ENCODE peak calls at places on chromosomes 2 and 18, in five cellular contexts. One of them, this sample, is unnamed.
A peak's percentile ranks its signal among the peaks of the same experiment; 100 is the strongest.

GRCh38 chr2:29314816-29315571 is 199.8 kb downstream of the CLIP4 start:
- DNase-seq in sigmoid colon: no peak
- DNase-seq in esophagus muscularis mucosa: no peak
- DNase-seq in upper lobe of left lung: peak; percentile 33
- DNase-seq in breast epithelium: no peak
- DNase-seq in this sample: no peak

GRCh38 chr2:229416116-229416694 is 145.1 kb upstream of the PID1 start:
- DNase-seq in breast epithelium: no peak
- DNase-seq in sigmoid colon: peak; percentile 94
- DNase-seq in upper lobe of left lung: peak; percentile 59
- DNase-seq in esophagus muscularis mucosa: peak; percentile 95
- DNase-seq in this sample: peak; percentile 55

GRCh38 chr2:10343658-10344057 is 41.0 kb downstream of the HPCAL1 start:
- DNase-seq in esophagus muscularis mucosa: no peak
- DNase-seq in breast epithelium: no peak
- DNase-seq in sigmoid colon: no peak
- DNase-seq in upper lobe of left lung: no peak
- DNase-seq in this sample: no peak

GRCh38 chr2:162244559-162245031 is 1.4 kb upstream of the FAP start:
- DNase-seq in sigmoid colon: peak; percentile 78
- DNase-seq in esophagus muscularis mucosa: no peak
- DNase-seq in breast epithelium: no peak
- DNase-seq in upper lobe of left lung: peak; percentile 76
- DNase-seq in this sample: no peak

GRCh38 chr2:11509657-11510360 is 24.0 kb upstream of the GREB1 start:
- DNase-seq in upper lobe of left lung: no peak
- DNase-seq in breast epithelium: no peak
- DNase-seq in sigmoid colon: no peak
- DNase-seq in esophagus muscularis mucosa: no peak
- DNase-seq in this sample: no peak

GRCh38 chr2:166895243-166895642 is 7.0 kb downstream of the XIRP2 start:
- DNase-seq in upper lobe of left lung: no peak
- DNase-seq in breast epithelium: no peak
- DNase-seq in esophagus muscularis mucosa: no peak
- DNase-seq in sigmoid colon: no peak
- DNase-seq in this sample: no peak

GRCh38 chr2:16950436-16950835 is 284.8 kb upstream of the CYRIA start:
- DNase-seq in breast epithelium: no peak
- DNase-seq in esophagus muscularis mucosa: no peak
- DNase-seq in sigmoid colon: no peak
- DNase-seq in upper lobe of left lung: no peak
- DNase-seq in this sample: no peak

GRCh38 chr18:79850731-79851130 is 53.0 kb downstream of the KCNG2 start:
- DNase-seq in upper lobe of left lung: no peak
- DNase-seq in sigmoid colon: no peak
- DNase-seq in breast epithelium: no peak
- DNase-seq in esophagus muscularis mucosa: peak; percentile 53
- DNase-seq in this sample: no peak

GRCh38 chr18:51211552-51211951 is 14.1 kb upstream of the MEX3C start:
- DNase-seq in sigmoid colon: no peak
- DNase-seq in breast epithelium: no peak
- DNase-seq in esophagus muscularis mucosa: no peak
- DNase-seq in upper lobe of left lung: peak; percentile 56
- DNase-seq in this sample: peak; percentile 98

GRCh38 chr2:208531361-208531760 is 124.8 kb downstream of the PTH2R start:
- DNase-seq in esophagus muscularis mucosa: no peak
- DNase-seq in upper lobe of left lung: no peak
- DNase-seq in sigmoid colon: no peak
- DNase-seq in breast epithelium: no peak
- DNase-seq in this sample: no peak

GRCh38 chr18:79399275-79400081 is 3.7 kb downstream of the NFATC1 start:
- DNase-seq in esophagus muscularis mucosa: no peak
- DNase-seq in upper lobe of left lung: no peak
- DNase-seq in breast epithelium: no peak
- DNase-seq in sigmoid colon: peak; percentile 69
- DNase-seq in this sample: no peak

GRCh38 chr2:136389809-136390208 is 271.9 kb upstream of the CXCR4 start:
- DNase-seq in esophagus muscularis mucosa: no peak
- DNase-seq in sigmoid colon: no peak
- DNase-seq in upper lobe of left lung: no peak
- DNase-seq in breast epithelium: no peak
- DNase-seq in this sample: no peak

GRCh38 chr2:238120463-238121298 is 17.8 kb upstream of the KLHL30 start:
- DNase-seq in upper lobe of left lung: no peak
- DNase-seq in sigmoid colon: no peak
- DNase-seq in esophagus muscularis mucosa: no peak
- DNase-seq in breast epithelium: no peak
- DNase-seq in this sample: no peak

GRCh38 chr18:25176516-25177042 is 175.4 kb downstream of the ZNF521 start:
- DNase-seq in sigmoid colon: no peak
- DNase-seq in breast epithelium: no peak
- DNase-seq in esophagus muscularis mucosa: no peak
- DNase-seq in upper lobe of left lung: no peak
- DNase-seq in this sample: no peak

GRCh38 chr2:99609851-99610381 is 120.1 kb upstream of the REV1 start:
- DNase-seq in upper lobe of left lung: no peak
- DNase-seq in esophagus muscularis mucosa: no peak
- DNase-seq in breast epithelium: no peak
- DNase-seq in sigmoid colon: no peak
- DNase-seq in this sample: no peak

GRCh38 chr2:130391872-130392670 is 36.2 kb downstream of the PTPN18 start:
- DNase-seq in upper lobe of left lung: no peak
- DNase-seq in sigmoid colon: peak; percentile 64
- DNase-seq in breast epithelium: no peak
- DNase-seq in esophagus muscularis mucosa: peak; percentile 89
- DNase-seq in this sample: no peak

GRCh38 chr18:59549797-59550516 is 147.3 kb downstream of the CCBE1 start:
- DNase-seq in upper lobe of left lung: no peak
- DNase-seq in esophagus muscularis mucosa: no peak
- DNase-seq in sigmoid colon: no peak
- DNase-seq in breast epithelium: peak; percentile 80
- DNase-seq in this sample: no peak

GRCh38 chr2:103401621-103402020 is 639.8 kb downstream of the TMEM182 start:
- DNase-seq in esophagus muscularis mucosa: no peak
- DNase-seq in sigmoid colon: no peak
- DNase-seq in upper lobe of left lung: no peak
- DNase-seq in breast epithelium: no peak
- DNase-seq in this sample: no peak

GRCh38 chr2:173607601-173608311 is 253.1 kb downstream of the CDCA7 start:
- DNase-seq in sigmoid colon: no peak
- DNase-seq in breast epithelium: no peak
- DNase-seq in upper lobe of left lung: no peak
- DNase-seq in esophagus muscularis mucosa: no peak
- DNase-seq in this sample: peak; percentile 33

GRCh38 chr18:76405761-76406356 is 89.2 kb downstream of the ZNF516 start:
- DNase-seq in breast epithelium: no peak
- DNase-seq in upper lobe of left lung: no peak
- DNase-seq in esophagus muscularis mucosa: no peak
- DNase-seq in sigmoid colon: peak; percentile 79
- DNase-seq in this sample: peak; percentile 54

GRCh38 chr2:37780097-37780676 is 108.7 kb upstream of the CDC42EP3 start:
- DNase-seq in esophagus muscularis mucosa: peak; percentile 82
- DNase-seq in upper lobe of left lung: no peak
- DNase-seq in breast epithelium: no peak
- DNase-seq in sigmoid colon: no peak
- DNase-seq in this sample: no peak

GRCh38 chr2:31586230-31586629 is 5.5 kb upstream of the SRD5A2 start:
- DNase-seq in esophagus muscularis mucosa: no peak
- DNase-seq in sigmoid colon: no peak
- DNase-seq in upper lobe of left lung: no peak
- DNase-seq in breast epithelium: no peak
- DNase-seq in this sample: no peak

GRCh38 chr18:34023471-34023870 is 201.2 kb downstream of the NOL4 start:
- DNase-seq in sigmoid colon: no peak
- DNase-seq in esophagus muscularis mucosa: no peak
- DNase-seq in upper lobe of left lung: no peak
- DNase-seq in breast epithelium: no peak
- DNase-seq in this sample: no peak

GRCh38 chr2:237700583-237701032 is 73.2 kb downstream of the LRRFIP1 start:
- DNase-seq in sigmoid colon: peak; percentile 92
- DNase-seq in breast epithelium: no peak
- DNase-seq in upper lobe of left lung: peak; percentile 75
- DNase-seq in esophagus muscularis mucosa: no peak
- DNase-seq in this sample: peak; percentile 72

GRCh38 chr18:9998330-9998729 is 84.5 kb downstream of the VAPA start:
- DNase-seq in breast epithelium: no peak
- DNase-seq in upper lobe of left lung: no peak
- DNase-seq in sigmoid colon: no peak
- DNase-seq in esophagus muscularis mucosa: no peak
- DNase-seq in this sample: no peak

GRCh38 chr2:103161456-103162289 is 399.8 kb downstream of the TMEM182 start:
- DNase-seq in upper lobe of left lung: no peak
- DNase-seq in breast epithelium: no peak
- DNase-seq in esophagus muscularis mucosa: peak; percentile 60
- DNase-seq in sigmoid colon: no peak
- DNase-seq in this sample: peak; percentile 1

GRCh38 chr18:53952700-53953099 is 271.8 kb downstream of the MBD2 start:
- DNase-seq in sigmoid colon: no peak
- DNase-seq in breast epithelium: no peak
- DNase-seq in esophagus muscularis mucosa: no peak
- DNase-seq in upper lobe of left lung: no peak
- DNase-seq in this sample: no peak

GRCh38 chr2:168338292-168338691 is 90.9 kb upstream of the STK39 start:
- DNase-seq in esophagus muscularis mucosa: peak; percentile 42
- DNase-seq in breast epithelium: no peak
- DNase-seq in sigmoid colon: no peak
- DNase-seq in upper lobe of left lung: no peak
- DNase-seq in this sample: no peak

GRCh38 chr18:26568513-26568912 is 20.2 kb upstream of the KCTD1 start:
- DNase-seq in esophagus muscularis mucosa: no peak
- DNase-seq in upper lobe of left lung: no peak
- DNase-seq in sigmoid colon: no peak
- DNase-seq in breast epithelium: no peak
- DNase-seq in this sample: no peak

DNA sequence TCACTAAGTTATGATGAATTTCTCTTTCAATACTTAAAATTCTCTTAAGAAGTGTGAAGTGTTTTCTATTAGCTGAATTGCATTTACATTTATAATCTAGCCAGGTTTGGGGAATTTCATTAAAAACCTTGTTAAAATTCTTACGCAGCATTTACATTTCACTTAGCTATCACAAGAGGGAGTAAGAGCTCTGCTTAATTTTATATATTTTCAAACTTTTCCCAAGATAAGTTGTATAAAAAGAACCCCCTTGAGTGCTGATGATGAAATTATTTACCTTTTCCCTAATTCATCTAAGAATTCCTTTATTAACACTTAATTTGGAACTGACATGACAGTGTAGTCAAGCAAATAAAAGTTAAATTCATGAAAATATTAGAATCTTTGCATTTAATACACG is 54.2 kb upstream of the ZSWIM2 start:
- DNase-seq in breast epithelium: no peak
- DNase-seq in upper lobe of left lung: no peak
- DNase-seq in sigmoid colon: no peak
- DNase-seq in esophagus muscularis mucosa: no peak
- DNase-seq in this sample: no peak
- TF ChIP-seq CTCF in breast epithelium: peak; percentile 26
- TF ChIP-seq CTCF in upper lobe of left lung: peak; percentile 20
- TF ChIP-seq CTCF in sigmoid colon: no peak
- TF ChIP-seq CTCF in esophagus muscularis mucosa: peak; percentile 39
- TF ChIP-seq CTCF in this sample: peak; percentile 4

DNA sequence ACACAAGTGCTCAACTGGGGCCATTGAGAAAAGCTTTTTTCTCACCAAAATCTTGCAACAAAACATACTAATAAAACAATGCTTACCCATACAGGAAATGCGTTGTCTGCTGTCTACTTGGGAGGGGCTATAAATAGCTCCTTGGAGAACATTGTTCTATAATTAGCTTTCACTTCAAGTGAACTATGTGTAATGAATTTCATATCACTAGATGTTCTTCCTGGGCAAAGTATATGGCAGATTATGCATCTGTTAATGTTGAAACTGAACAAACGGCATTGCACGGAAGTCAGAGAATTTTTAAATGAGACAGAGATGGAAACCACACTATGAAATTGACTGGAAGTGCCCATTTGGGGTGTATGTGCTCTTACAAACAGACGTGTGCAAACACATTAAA is 6.4 kb upstream of the NPAS2 start:
- DNase-seq in esophagus muscularis mucosa: no peak
- DNase-seq in breast epithelium: no peak
- DNase-seq in upper lobe of left lung: no peak
- DNase-seq in sigmoid colon: no peak
- DNase-seq in this sample: no peak
- TF ChIP-seq POLR2AphosphoS5 in esophagus muscularis mucosa: peak; percentile 27
- TF ChIP-seq POLR2AphosphoS5 in breast epithelium: no peak
- TF ChIP-seq POLR2AphosphoS5 in upper lobe of left lung: no peak
- TF ChIP-seq POLR2AphosphoS5 in sigmoid colon: peak; percentile 15
- TF ChIP-seq POLR2AphosphoS5 in this sample: no peak

GRCh38 chr2:69436594-69436936 is 670 bp downstream of the NFU1 start:
- DNase-seq in esophagus muscularis mucosa: no peak
- DNase-seq in upper lobe of left lung: no peak
- DNase-seq in sigmoid colon: no peak
- DNase-seq in breast epithelium: no peak
- DNase-seq in this sample: no peak
- TF ChIP-seq CTCF in esophagus muscularis mucosa: no peak
- TF ChIP-seq CTCF in upper lobe of left lung: no peak
- TF ChIP-seq CTCF in sigmoid colon: no peak
- TF ChIP-seq CTCF in breast epithelium: no peak
- TF ChIP-seq CTCF in this sample: no peak

DNA sequence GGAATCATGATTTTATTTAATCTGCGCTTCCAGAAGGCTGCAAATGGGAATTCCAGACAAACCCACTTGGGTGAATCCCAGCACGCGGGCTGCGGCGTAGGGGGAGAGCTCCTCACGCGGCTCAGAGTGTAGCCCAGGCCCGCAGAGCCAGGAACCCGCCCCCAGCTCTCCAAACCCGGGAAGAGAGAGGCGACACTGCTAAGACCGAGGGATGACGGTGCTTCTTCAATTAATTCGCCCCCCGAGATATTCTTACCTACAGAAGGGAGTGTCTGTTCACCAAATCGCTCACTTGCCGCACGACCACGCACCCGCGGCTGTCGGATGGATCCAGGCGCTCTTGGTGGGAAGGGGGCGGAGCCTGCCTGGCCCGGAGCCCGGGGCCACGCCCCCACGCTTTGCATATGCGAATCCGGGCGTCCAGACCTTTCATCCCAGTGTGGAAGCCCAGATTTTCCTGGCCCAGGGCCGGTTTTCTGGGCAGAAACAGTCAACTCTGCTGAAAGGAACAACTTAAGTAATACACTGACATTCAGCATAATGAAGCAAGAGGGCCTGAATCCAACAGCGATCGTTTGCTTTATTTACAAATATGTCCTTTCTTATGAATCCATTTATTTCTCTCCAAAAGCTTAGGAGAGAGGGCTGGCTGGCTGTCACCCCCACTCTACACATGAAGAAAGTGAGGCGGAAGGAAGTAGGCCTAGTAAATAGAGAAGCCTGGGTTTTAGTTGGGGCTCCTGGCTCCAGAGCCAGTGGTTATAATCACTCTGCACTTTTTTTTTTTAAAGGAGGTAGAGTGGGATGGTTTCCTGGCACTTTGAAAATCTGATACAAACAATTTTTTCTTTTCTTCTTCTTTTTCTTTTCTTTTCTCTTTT is at the start of gene SLC19A3:
- DNase-seq in breast epithelium: peak; percentile 66
- DNase-seq in esophagus muscularis mucosa: peak; percentile 93
- DNase-seq in sigmoid colon: peak; percentile 94
- DNase-seq in upper lobe of left lung: peak; percentile 91
- DNase-seq in this sample: no peak
- TF ChIP-seq POLR2AphosphoS5 in breast epithelium: peak; percentile 52
- TF ChIP-seq POLR2AphosphoS5 in esophagus muscularis mucosa: peak; percentile 32
- TF ChIP-seq POLR2AphosphoS5 in sigmoid colon: no peak
- TF ChIP-seq POLR2AphosphoS5 in upper lobe of left lung: no peak
- TF ChIP-seq POLR2AphosphoS5 in this sample: no peak

GRCh38 chr2:21422050-21422449 is 298.3 kb downstream of the TDRD15 start:
- DNase-seq in esophagus muscularis mucosa: no peak
- DNase-seq in upper lobe of left lung: peak; percentile 31
- DNase-seq in sigmoid colon: no peak
- DNase-seq in breast epithelium: no peak
- DNase-seq in this sample: peak; percentile 44
- TF ChIP-seq CTCF in esophagus muscularis mucosa: no peak
- TF ChIP-seq CTCF in upper lobe of left lung: peak; percentile 10
- TF ChIP-seq CTCF in sigmoid colon: no peak
- TF ChIP-seq CTCF in breast epithelium: no peak
- TF ChIP-seq CTCF in this sample: peak; percentile 26

This sample was measured in HL-60.